ENCODE peak calls at places on chromosomes 4 and X, in four cellular contexts. One of them, this sample, is unnamed.

GRCh38 chrX:19457662-19458061 is 57.6 kb downstream of the MAP3K15 start:
- DNase-seq in heart left ventricle: no peak
- DNase-seq in neuronal stem cell: no peak
- DNase-seq in PC-9: no peak
- DNase-seq in this sample: no peak

GRCh38 chrX:124223524-124223923 is 108.9 kb upstream of the TEX13D start:
- DNase-seq in heart left ventricle: no peak
- DNase-seq in neuronal stem cell: no peak
- DNase-seq in PC-9: no peak
- DNase-seq in this sample: no peak

GRCh38 chrX:133482345-133483041 is 67.2 kb upstream of the GPC4 start:
- DNase-seq in heart left ventricle: no peak
- DNase-seq in neuronal stem cell: no peak
- DNase-seq in PC-9: peak; percentile 69
- DNase-seq in this sample: peak; percentile 43

GRCh38 chrX:41522681-41523080 is 75.5 kb downstream of the NYX start:
- DNase-seq in heart left ventricle: no peak
- DNase-seq in neuronal stem cell: no peak
- DNase-seq in PC-9: no peak
- DNase-seq in this sample: no peak

GRCh38 chrX:119398974-119399771 is at the start of gene SLC25A43:
- DNase-seq in heart left ventricle: peak; percentile 59
- DNase-seq in neuronal stem cell: no peak
- DNase-seq in PC-9: no peak
- DNase-seq in this sample: no peak

GRCh38 chr4:82739292-82740190 is 59.1 kb downstream of the SCD5 start:
- DNase-seq in heart left ventricle: peak; percentile 54
- DNase-seq in neuronal stem cell: peak; percentile 53
- DNase-seq in PC-9: no peak
- DNase-seq in this sample: no peak

GRCh38 chr4:1195894-1196401 is 23.6 kb upstream of the SPON2 start:
- DNase-seq in heart left ventricle: no peak
- DNase-seq in neuronal stem cell: no peak
- DNase-seq in PC-9: no peak
- DNase-seq in this sample: no peak

GRCh38 chrX:33053001-33053400 is 158.3 kb downstream of the DMD start:
- DNase-seq in heart left ventricle: no peak
- DNase-seq in neuronal stem cell: no peak
- DNase-seq in PC-9: no peak
- DNase-seq in this sample: no peak

GRCh38 chr4:1763550-1764080 is 29.5 kb upstream of the FGFR3 start:
- DNase-seq in heart left ventricle: no peak
- DNase-seq in neuronal stem cell: no peak
- DNase-seq in PC-9: no peak
- DNase-seq in this sample: no peak

GRCh38 chr4:102598759-102599379 is 97.7 kb downstream of the NFKB1 start:
- DNase-seq in heart left ventricle: no peak
- DNase-seq in neuronal stem cell: no peak
- DNase-seq in PC-9: no peak
- DNase-seq in this sample: peak; percentile 26
- H3K36me3 ChIP-seq in heart left ventricle: peaks cover 100% of the 10 kb centered on the region
- H3K36me3 ChIP-seq in neuronal stem cell: peaks cover 64% of the 10 kb centered on the region
- H3K36me3 ChIP-seq in PC-9: peaks cover 4% of the 10 kb centered on the region
- H3K36me3 ChIP-seq in this sample: peaks cover 40% of the 10 kb centered on the region

GRCh38 chr4:8278421-8279287 is 9.1 kb downstream of the HTRA3 start:
- DNase-seq in heart left ventricle: peak; percentile 58
- DNase-seq in neuronal stem cell: no peak
- DNase-seq in PC-9: no peak
- DNase-seq in this sample: peak; percentile 73
- H3K4me3 ChIP-seq in heart left ventricle: no peak overlapping the region
- H3K4me3 ChIP-seq in neuronal stem cell: no peak overlapping the region
- H3K4me3 ChIP-seq in PC-9: no peak overlapping the region
- H3K4me3 ChIP-seq in this sample: no peak overlapping the region

GRCh38 chr4:29536745-29537144 is 1183.4 kb upstream of the PCDH7 start:
- DNase-seq in heart left ventricle: no peak
- DNase-seq in neuronal stem cell: no peak
- DNase-seq in PC-9: no peak
- DNase-seq in this sample: no peak
- H3K36me3 ChIP-seq in heart left ventricle: no peaks in the 10 kb centered on the region
- H3K36me3 ChIP-seq in neuronal stem cell: no peaks in the 10 kb centered on the region
- H3K36me3 ChIP-seq in PC-9: no peaks in the 10 kb centered on the region
- H3K36me3 ChIP-seq in this sample: no peaks in the 10 kb centered on the region

DNA sequence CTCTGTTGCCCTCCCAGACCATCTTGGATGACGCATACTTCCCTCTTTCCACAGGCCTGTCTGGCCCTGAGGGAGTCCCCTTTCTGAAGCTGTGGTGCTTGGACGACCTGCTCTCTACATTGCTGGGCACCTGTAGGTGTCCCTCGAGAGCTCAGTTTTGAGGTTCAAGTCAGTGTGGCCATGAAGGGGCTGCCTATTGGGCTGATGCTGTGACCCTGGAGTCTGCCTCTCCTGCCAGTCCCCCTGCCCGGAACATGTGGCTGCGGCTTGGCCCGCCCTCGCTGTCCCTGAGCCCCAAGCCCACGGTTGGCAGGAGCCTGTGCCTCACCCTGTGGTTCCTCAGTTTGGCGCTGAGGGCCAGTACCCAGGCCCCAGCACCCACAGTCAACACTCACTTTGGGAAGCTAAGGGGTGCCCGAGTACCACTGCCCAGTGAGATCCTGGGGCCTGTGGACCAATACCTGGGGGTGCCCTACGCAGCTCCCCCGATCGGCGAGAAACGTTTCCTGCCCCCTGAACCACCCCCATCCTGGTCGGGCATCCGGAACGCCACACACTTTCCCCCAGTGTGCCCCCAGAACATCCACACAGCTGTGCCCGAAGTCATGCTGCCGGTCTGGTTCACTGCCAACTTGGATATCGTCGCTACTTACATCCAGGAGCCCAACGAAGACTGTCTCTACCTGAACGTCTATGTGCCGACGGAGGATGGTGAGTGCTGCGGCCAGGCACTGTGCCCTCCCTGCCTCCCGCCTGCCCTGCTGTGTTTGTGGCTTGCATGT is 3.0 kb downstream of the NLGN3 start:
- DNase-seq in heart left ventricle: no peak
- DNase-seq in neuronal stem cell: no peak
- DNase-seq in PC-9: no peak
- DNase-seq in this sample: no peak
- H3K4me3 ChIP-seq in heart left ventricle: no peak overlapping the region
- H3K4me3 ChIP-seq in neuronal stem cell: no peak overlapping the region
- H3K4me3 ChIP-seq in PC-9: no peak overlapping the region
- H3K4me3 ChIP-seq in this sample: no peak overlapping the region

DNA sequence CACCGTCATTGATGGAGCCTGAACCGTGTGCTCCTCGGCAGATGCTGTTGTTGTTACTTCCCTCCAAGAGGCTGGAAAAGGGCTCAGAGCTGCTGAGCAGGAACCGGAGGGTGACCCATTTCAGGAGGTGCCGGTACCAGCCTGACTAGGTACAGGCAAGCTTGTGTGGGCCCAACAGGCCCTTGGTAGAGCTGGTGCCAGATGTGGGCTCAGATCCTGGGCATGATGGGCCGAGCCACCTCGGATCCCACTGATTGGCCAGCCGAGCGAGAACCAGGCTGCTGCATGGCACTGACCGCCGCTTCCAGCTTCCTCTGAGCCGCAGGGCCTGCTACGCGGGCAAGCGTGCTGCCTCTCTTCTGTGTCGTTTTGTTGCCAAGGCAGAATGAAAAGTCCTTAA is 33.7 kb downstream of the NOP14 start:
- DNase-seq in heart left ventricle: no peak
- DNase-seq in neuronal stem cell: no peak
- DNase-seq in PC-9: no peak
- DNase-seq in this sample: no peak
- H3K36me3 ChIP-seq in heart left ventricle: peaks cover 70% of the 10 kb centered on the region
- H3K36me3 ChIP-seq in neuronal stem cell: peaks cover 89% of the 10 kb centered on the region
- H3K36me3 ChIP-seq in PC-9: no peaks in the 10 kb centered on the region
- H3K36me3 ChIP-seq in this sample: peaks cover 16% of the 10 kb centered on the region

GRCh38 chr4:168537086-168537485 is 40.2 kb downstream of the PALLD start:
- DNase-seq in heart left ventricle: no peak
- DNase-seq in neuronal stem cell: no peak
- DNase-seq in PC-9: no peak
- DNase-seq in this sample: no peak

GRCh38 chr4:168534535-168534934 is 37.7 kb downstream of the PALLD start:
- DNase-seq in heart left ventricle: no peak
- DNase-seq in neuronal stem cell: no peak
- DNase-seq in PC-9: no peak
- DNase-seq in this sample: no peak

GRCh38 chr4:168537556-168537955 is 40.7 kb downstream of the PALLD start:
- DNase-seq in heart left ventricle: no peak
- DNase-seq in neuronal stem cell: no peak
- DNase-seq in PC-9: no peak
- DNase-seq in this sample: peak; percentile 50

GRCh38 chr4:168536448-168536847 is 39.6 kb downstream of the PALLD start:
- DNase-seq in heart left ventricle: no peak
- DNase-seq in neuronal stem cell: no peak
- DNase-seq in PC-9: no peak
- DNase-seq in this sample: no peak

GRCh38 chr4:168535689-168536088 is 38.8 kb downstream of the PALLD start:
- DNase-seq in heart left ventricle: no peak
- DNase-seq in neuronal stem cell: no peak
- DNase-seq in PC-9: no peak
- DNase-seq in this sample: no peak
- H3K4me3 ChIP-seq in heart left ventricle: no peak overlapping the region
- H3K4me3 ChIP-seq in neuronal stem cell: no peak overlapping the region
- H3K4me3 ChIP-seq in PC-9: no peak overlapping the region
- H3K4me3 ChIP-seq in this sample: no peak overlapping the region

DNA sequence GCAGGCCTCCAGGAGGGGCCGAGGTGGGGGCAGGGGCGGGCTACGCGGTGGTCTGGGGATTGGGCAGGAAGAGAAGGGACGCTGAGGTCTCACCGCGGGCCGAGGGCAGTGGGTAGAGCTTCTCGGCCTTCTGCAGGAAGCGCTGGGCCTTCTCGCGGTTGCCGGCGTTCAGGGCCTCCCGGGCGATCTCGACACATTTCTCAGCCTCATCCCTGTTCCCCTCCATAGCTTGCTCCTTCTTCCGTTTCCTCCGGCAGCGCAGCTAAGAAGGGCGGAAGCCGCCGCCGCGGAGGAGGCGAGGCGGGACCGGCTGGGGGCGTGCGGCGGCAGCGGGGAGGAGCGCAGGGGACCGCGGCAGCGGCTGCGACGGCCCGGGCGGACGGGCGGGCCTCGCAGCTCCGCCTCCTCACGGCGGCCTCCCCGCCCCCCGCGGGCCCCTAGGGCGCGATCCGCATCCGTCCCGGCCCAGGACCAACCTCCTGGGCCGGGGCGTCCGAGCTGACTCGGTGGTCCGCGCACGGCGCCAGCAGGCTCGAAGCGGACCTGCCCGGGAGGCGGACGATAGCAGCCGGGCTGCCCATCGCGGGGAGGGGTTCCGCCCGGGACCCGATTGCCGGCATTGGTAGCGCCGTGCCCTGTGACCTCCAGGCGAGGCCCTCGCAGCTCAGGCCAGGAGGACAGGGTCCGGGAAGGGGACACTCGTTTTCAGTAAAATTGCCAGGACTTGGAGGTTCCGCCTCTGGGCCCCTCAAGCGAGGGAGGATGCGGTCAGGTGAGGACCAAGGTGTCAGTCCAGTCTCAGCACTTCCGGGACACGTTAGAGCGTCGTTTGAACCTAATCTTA is at the start of gene DNAJB14:
- DNase-seq in heart left ventricle: peak; percentile 87
- DNase-seq in neuronal stem cell: peak; percentile 69
- DNase-seq in PC-9: peak; percentile 53
- DNase-seq in this sample: peak; percentile 55
- H3K36me3 ChIP-seq in heart left ventricle: peaks cover 10% of the 10 kb centered on the region
- H3K36me3 ChIP-seq in neuronal stem cell: peaks cover 49% of the 10 kb centered on the region
- H3K36me3 ChIP-seq in PC-9: peaks cover 21% of the 10 kb centered on the region
- H3K36me3 ChIP-seq in this sample: peaks cover 8% of the 10 kb centered on the region